ENCODE peak calls at places on chromosomes 4 and X, in nine cellular contexts. S, I, O, B, A, H, M, C and W are unnamed samples.

GRCh38 chr4:82825425-82825824 is 26.8 kb upstream of the SCD5 start:
- DNase-seq in B (no peak), C (no peak), O (no peak), M (no peak), H (no peak), S (no peak), A (no peak), I (no peak), W (no peak)

GRCh38 chr4:47561331-47561730 is 76.3 kb downstream of the ATP10D start:
- DNase-seq in H (no peak), S (no peak), M (no peak), I (no peak), O (no peak), A (no peak), B (no peak), C (no peak), W (no peak)

GRCh38 chrX:101595739-101596419 is 21.9 kb downstream of the ARMCX6 start:
- DNase-seq in M (peak; percentile 84), O (no peak), A (peak; percentile 41), H (peak; percentile 33), S (peak; percentile 12), C (no peak), I (peak; percentile 79), B (no peak), W (peak; percentile 79)

GRCh38 chr4:97359826-97360225 is 783.5 kb downstream of the STPG2 start:
- DNase-seq in C (no peak), M (no peak), O (no peak), B (no peak), H (no peak), A (no peak), S (no peak), I (no peak), W (no peak)

GRCh38 chr4:61064636-61065035 is 135.5 kb upstream of the ADGRL3 start:
- DNase-seq in C (no peak), B (no peak), M (no peak), S (no peak), A (no peak), O (no peak), I (no peak), H (no peak), W (no peak)

GRCh38 chrX:12984629-12985303 is 9.9 kb downstream of the TMSB4X start:
- DNase-seq in M (peak; percentile 37), C (no peak), A (no peak), H (no peak), O (no peak), S (no peak), I (peak; percentile 86), B (no peak), W (no peak)

GRCh38 chrX:114650351-114650750 is 66.5 kb downstream of the HTR2C start:
- DNase-seq in C (no peak), A (no peak), I (peak; percentile 21), B (no peak), O (no peak), M (peak; percentile 60), H (no peak), S (no peak), W (no peak)

GRCh38 chrX:130179579-130180215 is 7.9 kb downstream of the RAB33A start:
- DNase-seq in A (no peak), B (no peak), S (no peak), H (no peak), I (no peak), C (no peak), O (no peak), M (peak; percentile 15), W (no peak)

GRCh38 chr4:140116442-140117104 is 37.4 kb downstream of the MAML3 start:
- DNase-seq in B (no peak), M (peak; percentile 48), S (no peak), O (no peak), C (no peak), A (no peak), I (no peak), H (no peak), W (peak; percentile 42)

DNA sequence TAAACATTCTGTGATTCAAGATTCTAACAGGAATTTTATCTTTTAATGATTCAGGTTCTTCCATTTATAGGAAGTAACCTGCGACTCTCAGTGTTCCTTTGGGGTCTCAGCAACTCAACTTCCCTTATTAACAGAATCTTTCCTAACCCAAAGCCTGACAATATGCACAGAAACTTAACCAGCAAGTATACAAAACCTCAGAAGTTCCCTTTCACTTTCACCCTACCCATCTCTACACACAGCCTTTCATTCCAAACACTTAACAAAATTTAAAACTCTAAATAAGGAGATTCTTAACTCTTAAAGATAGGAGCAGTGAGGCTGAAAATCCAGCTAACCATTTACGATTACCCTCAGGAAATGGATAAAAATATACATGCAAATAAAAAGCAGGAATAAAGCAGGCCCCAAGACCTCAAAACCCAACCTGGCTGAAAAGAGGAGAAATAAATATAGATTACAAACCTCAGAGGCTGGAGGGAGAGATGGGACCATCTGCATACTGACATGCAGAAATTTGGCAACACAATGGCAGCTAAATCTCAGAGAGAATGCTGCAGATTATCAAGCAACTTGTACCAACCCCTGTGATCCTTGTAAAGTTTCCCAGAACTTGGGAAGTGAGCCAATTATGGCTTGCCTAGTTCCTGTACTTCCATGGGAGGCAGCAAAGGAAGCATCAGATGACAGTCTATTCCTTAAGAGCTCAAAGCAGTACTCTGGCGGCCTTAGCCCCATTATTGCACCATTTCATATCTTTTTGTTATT is 101.0 kb downstream of the ATP11C start:
- DNase-seq in B (peak; percentile 2), C (no peak), H (no peak), S (no peak), A (no peak), O (no peak), M (peak; percentile 67), I (peak; percentile 68), W (peak; percentile 35)
- TF ChIP-seq CTCF in B (no peak), C (no peak), H (no peak), S (no peak), A (no peak), O (no peak), M (no peak), I (no peak), W (no peak)

DNA sequence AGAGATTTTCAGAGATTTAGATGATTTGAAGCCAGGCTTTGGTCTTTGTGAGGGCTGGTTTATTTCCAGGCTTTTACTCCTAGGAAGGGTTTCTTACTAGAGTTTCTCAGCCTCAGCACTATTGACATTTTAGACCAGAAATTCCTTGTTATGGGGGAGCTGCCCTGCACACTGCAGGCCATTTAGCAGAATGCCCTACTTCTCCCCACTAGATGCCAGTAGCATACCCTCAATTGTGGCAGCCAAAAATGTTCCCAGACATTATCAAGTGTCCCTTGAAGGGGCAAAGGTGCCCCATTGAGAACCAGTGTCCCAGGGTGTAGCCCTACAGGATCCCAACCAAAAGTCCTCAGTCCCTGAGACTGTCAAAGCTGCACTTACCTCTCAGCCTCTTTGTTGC is 231.6 kb downstream of the QDPR start:
- DNase-seq in C (no peak), I (no peak), O (no peak), H (no peak), B (no peak), S (no peak), M (no peak), A (no peak), W (peak; percentile 4)
- TF ChIP-seq CTCF in C (no peak), I (no peak), O (no peak), H (no peak), B (no peak), S (no peak), M (no peak), A (no peak), W (peak; percentile 48)

GRCh38 chrX:45799576-45799975 is 598.9 kb upstream of the DIPK2B start:
- DNase-seq in S (no peak), A (no peak), H (no peak), I (no peak), C (no peak), O (no peak), B (no peak), M (no peak), W (no peak)

GRCh38 chrX:45803383-45803921 is 602.8 kb upstream of the DIPK2B start:
- DNase-seq in I (peak; percentile 92), C (no peak), S (no peak), H (peak; percentile 78), A (no peak), O (no peak), B (no peak), M (peak; percentile 90), W (peak; percentile 91)

GRCh38 chrX:45806410-45807121 is 605.9 kb upstream of the DIPK2B start:
- DNase-seq in C (no peak), I (peak; percentile 92), M (peak; percentile 80), B (no peak), H (no peak), A (no peak), O (no peak), S (no peak), W (peak; percentile 83)

GRCh38 chrX:45801554-45801953 is 600.9 kb upstream of the DIPK2B start:
- DNase-seq in B (no peak), I (peak; percentile 34), S (no peak), M (peak; percentile 48), C (no peak), H (no peak), A (no peak), O (no peak), W (no peak)
- TF ChIP-seq CTCF in B (no peak), I (peak; percentile 40), S (no peak), M (no peak), C (peak; percentile 10), H (peak; percentile 62), A (peak; percentile 52), O (no peak), W (peak; percentile 70)

GRCh38 chrX:139554991-139555675 is 24.6 kb downstream of the F9 start:
- DNase-seq in O (no peak), A (no peak), C (no peak), B (no peak), H (no peak), S (peak; percentile 18), M (no peak), I (no peak), W (no peak)

GRCh38 chrX:139554367-139554766 is 23.8 kb downstream of the F9 start:
- DNase-seq in H (no peak), C (no peak), M (no peak), O (no peak), B (no peak), S (no peak), I (no peak), A (no peak), W (no peak)

GRCh38 chrX:139563251-139563650 is 32.7 kb downstream of the F9 start:
- DNase-seq in B (no peak), H (no peak), A (no peak), M (no peak), I (no peak), S (no peak), O (no peak), C (no peak), W (no peak)

GRCh38 chrX:139560221-139560620 is 29.7 kb downstream of the F9 start:
- DNase-seq in A (no peak), S (no peak), M (peak; percentile 1), C (no peak), H (no peak), B (no peak), I (peak; percentile 51), O (no peak), W (no peak)

GRCh38 chrX:139559383-139560042 is 29.0 kb downstream of the F9 start:
- DNase-seq in H (peak; percentile 46), I (peak; percentile 69), C (no peak), M (peak; percentile 17), O (no peak), S (peak; percentile 14), A (peak; percentile 48), B (peak; percentile 3), W (peak; percentile 28)
- TF ChIP-seq CTCF in H (peak; percentile 68), I (peak; percentile 63), C (no peak), M (peak; percentile 40), O (no peak), S (no peak), A (peak; percentile 83), B (no peak), W (peak; percentile 66)